ENCODE peak calls at places on chromosome 6, in five cellular contexts. L, U, H, Y and N are unnamed samples.

GRCh38 chr6:35425284-35425683 is 26.9 kb upstream of the FANCE start:
- DNase-seq in H (no peak), U (no peak), L (no peak), Y (peak), N (no peak)

GRCh38 chr6:115554060-115554459 is 506.6 kb downstream of the FRK start:
- DNase-seq in U (peak), Y (no peak), H (no peak), L (no peak), N (no peak)

GRCh38 chr6:169172435-169172834 is 81.2 kb downstream of the THBS2 start:
- DNase-seq in U (no peak), L (no peak), Y (peak), H (no peak), N (peak)

GRCh38 chr6:111631930-111632460 is 26.3 kb upstream of the TRAF3IP2 start:
- DNase-seq in Y (no peak), H (no peak), U (peak), L (peak), N (no peak)

GRCh38 chr6:105443941-105444340 is 41.1 kb upstream of the PREP start:
- DNase-seq in U (no peak), H (no peak), L (no peak), Y (no peak), N (no peak)

GRCh38 chr6:144279484-144280150 is 5.5 kb upstream of the UTRN start:
- DNase-seq in H (no peak), U (no peak), Y (no peak), L (no peak), N (no peak)

GRCh38 chr6:34922177-34922663 is 33.2 kb downstream of the ANKS1A start:
- DNase-seq in Y (peak), U (no peak), H (no peak), L (no peak), N (peak)

GRCh38 chr6:121499666-121500065 is 64.2 kb downstream of the GJA1 start:
- DNase-seq in H (no peak), L (no peak), Y (no peak), U (no peak), N (no peak)

GRCh38 chr6:151068761-151069312 is 170.9 kb upstream of the AKAP12 start:
- DNase-seq in H (no peak), Y (peak), L (no peak), U (no peak), N (no peak)

GRCh38 chr6:40164345-40164755 is 230.1 kb upstream of the MOCS1 start:
- DNase-seq in Y (no peak), L (peak), U (peak), H (no peak), N (no peak)

DNA sequence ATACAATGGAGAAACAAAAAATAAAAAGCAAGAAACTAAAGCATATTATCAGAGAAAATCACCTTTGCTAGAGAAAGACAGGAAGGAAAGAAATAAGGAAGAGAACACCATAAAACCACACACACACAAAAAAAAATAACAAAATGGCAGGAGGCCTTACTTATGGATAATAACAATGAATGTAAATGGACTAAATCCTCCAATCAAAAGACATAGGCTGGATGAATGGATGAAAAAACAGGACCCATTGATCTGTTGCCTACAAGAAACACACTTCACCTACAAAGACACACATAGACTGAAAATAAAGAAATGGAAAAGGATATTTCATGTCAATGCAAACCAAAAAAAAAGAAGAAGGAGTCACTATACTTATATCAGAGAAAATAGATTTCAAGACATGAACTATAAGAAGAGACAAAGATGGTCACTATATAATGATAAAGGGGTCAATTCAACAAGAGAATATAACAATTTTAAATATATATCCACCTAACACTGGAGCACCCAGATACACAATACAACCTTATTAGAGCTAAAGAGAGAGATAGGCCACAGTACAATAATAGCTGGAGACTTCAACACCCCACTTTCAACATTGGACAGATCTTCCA is 693.6 kb downstream of the HACE1 start:
- DNase-seq in H (no peak), L (no peak), U (no peak), Y (no peak), N (no peak)
- H2BK12ac ChIP-seq in H (no peak), L (no peak), U (no peak), Y (no peak), N (no peak)

DNA sequence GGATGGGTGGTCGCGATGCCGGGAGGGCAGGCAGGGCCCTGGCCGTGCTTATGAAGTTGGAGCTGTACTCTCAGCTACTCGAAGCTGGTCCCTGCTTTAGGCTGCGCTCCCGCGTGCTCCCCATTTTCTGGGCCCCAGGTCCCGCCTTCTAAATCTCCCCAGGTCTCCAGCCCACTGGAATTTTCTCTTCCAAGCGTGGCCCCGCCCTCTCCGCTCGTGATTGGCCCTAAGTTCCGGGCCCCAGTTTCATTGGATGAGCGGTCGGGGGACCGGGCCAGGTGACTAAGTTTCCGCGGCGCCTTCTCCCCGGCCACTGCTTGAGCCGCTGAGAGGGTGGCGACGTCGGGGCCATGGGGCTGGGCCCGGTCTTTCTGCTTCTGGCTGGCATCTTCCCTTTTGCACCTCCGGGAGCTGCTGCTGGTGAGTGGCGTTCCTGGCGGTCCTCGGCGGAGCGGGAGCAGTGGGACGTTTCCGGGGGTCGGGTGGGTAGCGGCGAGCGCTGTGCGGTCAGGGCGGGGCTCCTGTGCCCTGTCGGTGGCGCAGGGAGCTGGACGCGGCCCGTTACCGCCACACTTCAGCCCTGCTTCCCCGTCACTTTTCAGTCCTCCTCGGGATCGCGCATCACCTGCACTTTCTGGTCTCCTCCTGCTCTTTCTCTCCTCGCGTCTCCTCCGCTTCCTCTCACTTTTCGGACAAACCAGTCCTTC is at the start of gene MICA:
- DNase-seq in U (peak), L (peak), Y (peak), H (peak), N (peak)
- H2AK5ac ChIP-seq in U (no peak), L (no peak), Y (peak), H (peak), N (no peak)

GRCh38 chr6:43113431-43114260 is 37.5 kb downstream of the PTK7 start:
- DNase-seq in H (no peak), L (no peak), U (no peak), Y (no peak), N (no peak)
- H2BK5ac ChIP-seq in H (no peak), L (peak), U (peak), Y (peak), N (peak)

DNA sequence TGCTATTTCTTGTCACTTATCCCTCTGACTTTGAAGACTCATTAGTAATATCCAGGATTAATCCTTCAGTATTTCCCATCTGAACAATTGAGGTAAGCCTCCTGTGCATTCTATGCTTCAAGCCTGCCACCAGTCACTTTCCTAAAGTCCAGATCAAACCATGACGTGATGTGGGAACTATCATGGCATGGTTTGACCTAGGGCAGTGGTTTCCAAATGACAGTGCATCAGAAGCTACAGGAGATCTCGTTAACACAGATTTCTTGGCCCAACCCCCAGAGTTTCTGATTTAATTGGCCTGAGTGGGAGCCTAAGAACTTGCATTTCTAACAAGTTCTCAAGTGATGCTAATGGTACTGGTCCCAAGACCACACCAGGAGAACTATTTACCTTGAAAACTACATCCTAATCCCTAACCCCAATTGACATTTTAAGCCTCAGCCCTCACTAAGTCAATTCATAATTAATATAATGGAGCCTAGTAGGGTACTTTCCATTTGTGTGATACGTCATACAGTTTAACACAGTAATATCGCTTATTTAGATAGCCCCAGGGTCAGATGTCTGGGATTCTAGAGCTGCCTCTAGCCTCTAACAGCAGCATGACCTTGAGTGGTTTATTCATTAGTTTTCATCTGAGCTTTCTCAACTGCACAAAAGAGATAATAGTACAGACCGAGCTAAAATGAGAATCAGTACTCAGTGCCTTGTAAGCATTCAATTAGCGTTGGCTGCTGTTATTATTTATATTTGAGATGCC is 907.6 kb downstream of the TFAP2A start:
- DNase-seq in Y (no peak), H (peak), U (no peak), L (no peak), N (peak)
- H2BK12ac ChIP-seq in Y (no peak), H (no peak), U (no peak), L (no peak), N (no peak)

DNA sequence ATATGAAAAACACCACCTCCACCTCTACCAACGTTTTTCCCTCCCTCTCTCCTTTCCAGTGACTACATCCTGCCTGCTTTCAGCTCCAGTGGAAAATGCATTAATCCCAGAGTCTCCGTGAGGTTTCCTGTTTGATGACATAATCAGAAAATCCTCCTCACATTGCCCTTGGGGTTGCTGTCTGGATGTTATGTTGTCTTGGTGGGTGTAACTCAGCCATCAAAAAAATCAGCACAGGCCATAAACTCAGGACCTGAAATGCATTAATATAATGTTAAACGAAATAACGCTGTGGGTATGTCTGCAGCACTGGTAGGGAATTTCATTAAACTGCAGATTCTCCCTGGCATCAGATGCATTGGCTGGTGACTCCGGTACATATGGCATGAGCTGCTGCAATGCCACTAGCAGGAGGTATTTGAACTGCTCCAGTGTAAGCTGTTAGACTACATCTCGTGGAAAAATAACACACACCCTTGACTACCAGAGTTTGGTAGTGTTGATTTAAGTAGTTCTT is 297.8 kb downstream of the PRL start:
- DNase-seq in Y (peak), L (no peak), U (no peak), H (no peak), N (no peak)
- H2AK5ac ChIP-seq in Y (no peak), L (no peak), U (no peak), H (no peak), N (no peak)

DNA sequence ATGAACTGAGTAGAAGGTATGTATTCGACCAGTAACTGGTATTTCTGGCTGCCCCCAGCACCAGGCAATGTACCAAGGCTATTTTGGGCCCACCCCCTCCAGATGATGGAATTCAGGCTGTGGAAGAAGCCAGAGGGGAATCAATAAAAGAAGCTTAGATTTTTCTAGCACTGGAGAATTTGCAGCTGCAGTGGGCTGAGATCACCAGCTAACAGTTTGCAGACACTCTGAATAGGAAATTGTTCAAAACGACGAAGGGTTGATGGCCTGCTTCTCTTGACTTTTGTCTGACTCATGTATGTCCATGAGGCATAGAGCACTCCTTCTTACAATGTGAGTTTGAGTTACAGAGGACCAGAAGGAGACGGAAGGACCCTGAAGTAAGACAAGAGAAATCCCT is 32.4 kb upstream of the FBXO9 start:
- DNase-seq in L (no peak), Y (peak), H (no peak), U (no peak), N (no peak)
- H2BK5ac ChIP-seq in L (no peak), Y (no peak), H (no peak), U (no peak), N (no peak)